ENCODE peak calls at places on chromosomes 16 and 17, in seven cellular contexts. D is epithelial cell of proximal tubule, M is WERI-Rb-1, T is IMR-90, U is BJ, H is stomach, S is astrocyte of the spinal cord. P is an unnamed sample.

GRCh38 chr17:17153709-17154108 is 52.4 kb downstream of the PLD6 start:
- DNase-seq in D (no peak), M (no peak), T (no peak), U (no peak), H (no peak), S (no peak), P (no peak)

GRCh38 chr17:78910885-78911284 is 7.9 kb upstream of the CEP295NL start:
- DNase-seq in D (no peak), M (no peak), T (no peak), U (no peak), H (no peak), S (no peak), P (no peak)

GRCh38 chr16:63361032-63361624 is 1324.9 kb upstream of the CDH8 start:
- DNase-seq in D (peak; percentile 9), M (peak; percentile 19), T (peak; percentile 66), U (no peak), H (no peak), S (peak; percentile 67), P (no peak)

GRCh38 chr16:15535772-15536171 is 101.4 kb downstream of the BMERB1 start:
- DNase-seq in D (no peak), M (no peak), T (no peak), U (no peak), H (no peak), S (no peak), P (no peak)

GRCh38 chr17:6388416-6388815 is 46.5 kb downstream of the AIPL1 start:
- DNase-seq in D (no peak), M (no peak), T (no peak), U (no peak), H (no peak), S (no peak), P (no peak)

GRCh38 chr16:22318690-22319358 is 21.6 kb downstream of the POLR3E start:
- DNase-seq in D (no peak), M (peak; percentile 57), T (peak; percentile 22), U (no peak), H (peak; percentile 43), S (no peak), P (peak; percentile 81)

GRCh38 chr16:143456-143855 is 5.0 kb upstream of the NPRL3 start:
- DNase-seq in D (no peak), M (no peak), T (no peak), U (no peak), H (no peak), S (no peak), P (no peak)

GRCh38 chr17:75487351-75488070 is 27.8 kb downstream of the CASKIN2 start:
- DNase-seq in D (no peak), M (no peak), T (no peak), U (no peak), H (no peak), S (no peak), P (no peak)

GRCh38 chr17:4358154-4358553 is 8.3 kb downstream of the UBE2G1 start:
- DNase-seq in D (no peak), M (no peak), T (no peak), U (no peak), H (no peak), S (no peak), P (no peak)

GRCh38 chr17:4364622-4365041 is 1.8 kb downstream of the UBE2G1 start:
- DNase-seq in D (no peak), M (no peak), T (no peak), U (no peak), H (no peak), S (no peak), P (no peak)

GRCh38 chr17:4365103-4365627 is 1.3 kb downstream of the UBE2G1 start:
- DNase-seq in D (peak; percentile 57), M (peak; percentile 94), T (peak; percentile 88), U (peak; percentile 58), H (peak; percentile 90), S (peak; percentile 92), P (peak; percentile 93)

GRCh38 chr17:4365628-4366311 is 705 bp downstream of the UBE2G1 start:
- DNase-seq in D (no peak), M (peak; percentile 53), T (no peak), U (no peak), H (no peak), S (peak; percentile 16), P (no peak)

GRCh38 chr17:4362141-4362540 is 4.3 kb downstream of the UBE2G1 start:
- DNase-seq in D (no peak), M (no peak), T (no peak), U (no peak), H (no peak), S (no peak), P (no peak)
- TF ChIP-seq CTCF in D (peak; percentile 34), M (peak; percentile 7), T (no peak), U (no peak), H (no peak), S (peak; percentile 8), P (peak; percentile 31)

GRCh38 chr17:28357061-28357900 is at the start of gene POLDIP2:
- DNase-seq in D (no peak), M (peak; percentile 95), T (peak; percentile 92), U (peak; percentile 57), H (peak; percentile 97), S (peak; percentile 95), P (peak; percentile 98)
- TF ChIP-seq CTCF in D (no peak), M (no peak), T (peak; percentile 5), U (no peak), H (no peak), S (no peak), P (peak; percentile 18)

GRCh38 chr17:7972131-7972785 is 30.2 kb upstream of the GUCY2D start:
- DNase-seq in D (no peak), M (no peak), T (no peak), U (no peak), H (no peak), S (no peak), P (no peak)
- TF ChIP-seq CTCF in D (peak; percentile 15), M (no peak), T (peak; percentile 42), U (no peak), H (no peak), S (peak; percentile 24), P (peak; percentile 44)

GRCh38 chr16:23663918-23664317 is 14.8 kb upstream of the PLK1 start:
- DNase-seq in D (no peak), M (no peak), T (no peak), U (no peak), H (no peak), S (no peak), P (no peak)

GRCh38 chr16:23666919-23667659 is 11.6 kb upstream of the PLK1 start:
- DNase-seq in D (no peak), M (no peak), T (no peak), U (no peak), H (no peak), S (no peak), P (no peak)

GRCh38 chr16:23668225-23668624 is 10.5 kb upstream of the PLK1 start:
- DNase-seq in D (no peak), M (no peak), T (peak; percentile 91), U (no peak), H (no peak), S (no peak), P (no peak)

GRCh38 chr16:23670137-23670776 is 8.4 kb upstream of the PLK1 start:
- DNase-seq in D (peak; percentile 84), M (no peak), T (peak; percentile 95), U (peak; percentile 50), H (no peak), S (peak; percentile 85), P (no peak)

GRCh38 chr16:23668873-23669272 is 9.8 kb upstream of the PLK1 start:
- DNase-seq in D (no peak), M (no peak), T (no peak), U (no peak), H (no peak), S (no peak), P (no peak)
- TF ChIP-seq CTCF in D (no peak), M (no peak), T (no peak), U (no peak), H (no peak), S (no peak), P (no peak)